ENCODE peak calls at places on chromosomes 5 and 9, in seven cellular contexts. G is uterus, D is esophagus squamous epithelium, L is endothelial cell, E is GM12865, I is pancreas, A is stomach. H is an unnamed sample.

GRCh38 chr9:81032030-81032572 is 657.2 kb downstream of the TLE1 start:
- DNase-seq in L (no peak), I (peak; percentile 37), G (peak; percentile 70), E (peak; percentile 2), D (no peak), A (no peak), H (no peak)

GRCh38 chr5:75523275-75523674 is 11.6 kb downstream of the POLK start:
- DNase-seq in G (no peak), D (no peak), L (no peak), I (no peak), E (no peak), A (no peak), H (no peak)

GRCh38 chr9:80664327-80665210 is 1024.8 kb downstream of the TLE1 start:
- DNase-seq in I (no peak), A (no peak), D (no peak), E (no peak), L (no peak), G (no peak), H (no peak)

GRCh38 chr5:119269061-119269579 is 86.7 kb upstream of the TNFAIP8 start:
- DNase-seq in G (peak; percentile 24), A (peak; percentile 39), D (no peak), L (peak; percentile 35), I (peak; percentile 57), E (peak; percentile 77), H (no peak)

GRCh38 chr5:131148835-131149234 is 16.2 kb downstream of the HINT1 start:
- DNase-seq in I (no peak), A (no peak), D (no peak), E (no peak), G (no peak), L (no peak), H (no peak)

GRCh38 chr5:98463676-98464075 is 309.8 kb upstream of the RGMB start:
- DNase-seq in E (no peak), I (no peak), D (no peak), A (no peak), L (no peak), G (no peak), H (no peak)

GRCh38 chr5:93583799-93584530 is 943 bp downstream of the NR2F1 start:
- DNase-seq in D (no peak), A (no peak), I (peak; percentile 47), G (no peak), E (peak; percentile 61), L (peak; percentile 75), H (no peak)

GRCh38 chr9:92455217-92455616 is 27.1 kb downstream of the ASPN start:
- DNase-seq in I (no peak), L (peak; percentile 11), A (no peak), D (no peak), E (peak; percentile 23), G (no peak), H (no peak)

GRCh38 chr5:135750506-135750905 is 84.0 kb upstream of the SLC25A48 start:
- DNase-seq in E (no peak), D (no peak), I (no peak), A (no peak), G (no peak), L (no peak), H (no peak)

GRCh38 chr5:78253201-78253600 is 41.3 kb downstream of the AP3B1 start:
- DNase-seq in G (no peak), A (no peak), E (no peak), I (no peak), L (no peak), D (no peak), H (no peak)

GRCh38 chr5:108753877-108754276 is 6.2 kb downstream of the FER start:
- DNase-seq in E (no peak), D (no peak), I (no peak), L (no peak), G (no peak), A (no peak), H (no peak)

GRCh38 chr9:94611638-94612068 is 18.0 kb upstream of the FBP2 start:
- DNase-seq in E (peak; percentile 20), D (no peak), A (no peak), L (no peak), G (no peak), I (no peak), H (no peak)

GRCh38 chr5:71830626-71831539 is 111.8 kb downstream of the CARTPT start:
- DNase-seq in D (no peak), E (no peak), G (peak; percentile 66), I (peak; percentile 71), L (no peak), A (peak; percentile 69), H (peak; percentile 38)

GRCh38 chr9:87250205-87250604 is 247.5 kb upstream of the DAPK1 start:
- DNase-seq in I (no peak), G (no peak), E (no peak), D (no peak), L (no peak), A (no peak), H (no peak)

GRCh38 chr9:134243778-134244467 is 79.6 kb upstream of the RNU6ATAC start:
- DNase-seq in D (no peak), E (peak; percentile 63), A (peak; percentile 47), I (no peak), G (no peak), L (no peak), H (no peak)

GRCh38 chr5:100518377-100518776 is 16.8 kb upstream of the FAM174A start:
- DNase-seq in I (no peak), E (no peak), D (no peak), G (no peak), L (no peak), A (no peak), H (no peak)

GRCh38 chr5:100516285-100516684 is 18.9 kb upstream of the FAM174A start:
- DNase-seq in A (no peak), E (peak; percentile 53), G (no peak), L (no peak), D (no peak), I (no peak), H (no peak)

GRCh38 chr5:100517301-100517974 is 17.7 kb upstream of the FAM174A start:
- DNase-seq in E (peak; percentile 34), I (no peak), D (peak; percentile 1), A (no peak), L (no peak), G (no peak), H (no peak)

GRCh38 chr5:100519075-100519474 is 16.1 kb upstream of the FAM174A start:
- DNase-seq in I (no peak), D (no peak), G (no peak), L (no peak), A (no peak), E (peak; percentile 25), H (no peak)

GRCh38 chr5:100520348-100520747 is 14.8 kb upstream of the FAM174A start:
- DNase-seq in E (no peak), G (no peak), D (no peak), I (no peak), L (peak; percentile 42), A (no peak), H (no peak)
- TF ChIP-seq CTCF in E (no peak), G (no peak), D (no peak), I (no peak), L (peak; percentile 42), A (no peak), H (no peak)

DNA sequence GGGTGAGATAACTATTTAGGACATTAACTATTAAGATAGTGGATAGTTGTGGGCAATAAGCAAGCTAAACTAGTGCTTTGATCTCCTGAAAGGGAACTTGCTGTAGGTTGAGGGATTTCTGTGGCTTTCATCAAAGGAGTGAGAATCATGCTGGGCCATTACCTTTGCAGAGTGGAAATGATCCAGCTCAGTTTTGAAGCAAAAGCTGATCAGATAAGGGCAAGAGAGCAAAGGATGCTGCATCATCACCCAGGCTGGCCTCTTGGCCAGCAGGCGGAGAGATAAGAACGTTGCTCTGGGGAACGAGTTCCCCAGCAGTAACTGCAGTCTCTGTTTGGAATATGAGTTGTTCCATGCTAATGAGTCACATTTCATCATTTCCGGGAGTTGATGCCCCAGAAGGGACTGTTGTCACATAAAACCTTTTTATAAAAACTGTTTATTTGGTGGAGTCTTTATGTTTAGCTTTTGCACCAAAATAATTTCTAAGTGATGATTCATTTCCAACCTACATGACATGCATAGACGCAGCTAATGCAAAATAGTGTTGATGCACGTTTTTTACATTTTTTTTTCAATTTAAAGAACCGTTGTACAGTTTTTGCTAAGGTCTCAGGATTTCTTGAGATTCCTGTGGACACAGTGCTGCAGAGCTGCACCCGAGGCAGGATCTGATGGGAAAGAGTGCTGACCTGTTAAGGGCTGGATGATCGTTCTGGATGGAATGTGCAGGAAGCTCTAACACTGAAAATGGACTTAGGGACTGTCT is 99.3 kb downstream of the ACTBL2 start:
- DNase-seq in G (no peak), I (no peak), L (no peak), A (no peak), E (peak; percentile 22), D (no peak), H (no peak)
- TF ChIP-seq CTCF in G (no peak), I (no peak), L (no peak), A (no peak), E (no peak), D (no peak), H (no peak)

DNA sequence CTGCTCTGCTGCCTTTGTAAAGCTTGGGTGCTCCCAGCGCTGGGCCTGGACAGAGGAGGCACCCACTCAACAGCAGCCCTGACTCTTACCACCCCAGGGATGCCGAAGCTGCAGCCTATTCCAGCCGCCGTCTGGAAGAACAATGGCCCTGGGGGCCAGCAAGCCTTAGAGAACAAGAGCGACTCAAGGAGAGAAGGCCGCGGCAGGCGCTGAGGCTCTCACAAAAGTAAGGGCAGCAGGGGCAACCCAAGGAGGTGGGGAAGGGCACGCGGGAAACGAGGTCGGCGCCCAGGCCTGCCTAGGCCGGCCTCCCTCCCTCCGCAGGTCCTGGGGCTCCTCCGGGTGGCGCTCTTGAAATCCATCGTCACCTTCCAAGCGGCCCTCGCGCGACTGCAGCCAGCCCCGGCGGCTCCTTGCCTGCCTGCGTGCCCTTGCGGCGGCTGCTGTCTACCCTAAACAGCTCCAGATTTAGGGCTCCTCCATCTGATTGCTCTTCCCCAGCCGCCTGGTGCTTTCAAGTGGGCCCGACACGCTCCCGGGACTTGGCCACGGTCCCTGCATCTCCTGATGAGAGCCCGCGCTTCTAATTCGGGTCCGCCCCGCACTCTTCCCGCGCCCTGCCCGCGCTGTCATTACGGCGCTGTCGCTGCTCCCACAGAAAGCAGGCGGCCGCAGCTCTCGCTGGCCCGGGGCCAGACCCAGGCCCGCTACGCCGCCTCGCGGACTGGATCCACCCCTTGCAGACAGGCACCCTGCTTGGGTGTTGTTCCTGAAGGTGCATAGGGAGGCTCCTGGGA is 213.3 kb downstream of the SEMA6A start:
- DNase-seq in E (no peak), D (no peak), L (peak; percentile 49), I (peak; percentile 57), G (no peak), A (peak; percentile 55), H (no peak)
- TF ChIP-seq CTCF in E (no peak), D (no peak), L (no peak), I (no peak), G (no peak), A (no peak), H (no peak)

GRCh38 chr9:79163544-79163943 is 408.2 kb upstream of the TLE4 start:
- DNase-seq in G (no peak), I (no peak), A (no peak), E (no peak), D (no peak), L (no peak), H (no peak)
- TF ChIP-seq CTCF in G (no peak), I (no peak), A (no peak), E (no peak), D (no peak), L (no peak), H (no peak)

DNA sequence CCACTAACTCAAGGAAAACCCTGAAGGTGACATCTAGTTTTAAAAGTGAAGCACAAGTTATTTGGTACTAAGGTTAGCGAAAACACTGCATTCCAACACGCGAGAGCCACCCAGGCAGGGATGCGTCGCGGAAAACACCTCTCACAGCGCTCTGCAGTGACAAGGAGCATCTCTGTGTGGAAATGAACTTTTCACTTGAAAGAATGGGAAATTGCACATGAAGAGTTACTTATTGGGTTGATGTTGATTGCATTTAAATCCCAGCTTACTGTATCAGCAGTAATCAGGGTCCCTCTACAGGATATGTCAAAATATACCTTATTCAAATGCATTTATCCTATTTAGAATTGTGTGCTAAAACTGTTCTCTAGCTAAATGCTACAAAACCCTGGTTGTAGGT is 144.4 kb downstream of the BNC2 start:
- DNase-seq in G (no peak), L (no peak), D (no peak), E (no peak), A (no peak), I (no peak), H (no peak)
- TF ChIP-seq CTCF in G (no peak), L (no peak), D (no peak), E (no peak), A (no peak), I (no peak), H (no peak)

H was measured in omental fat pad.